ENCODE peak calls at places on chromosomes 16 and 17, in ten cellular contexts. K, V, L, R, A, C, E, N, G and Z are unnamed samples.

GRCh38 chr16:11094838-11095565 is 150.6 kb downstream of the CLEC16A start:
- DNase-seq in R (no peak), E (no peak), K (no peak), V (no peak), L (no peak), C (no peak), G (no peak), A (no peak), N (no peak), Z (no peak)

GRCh38 chr16:16857603-16858283 is 478.8 kb downstream of the NPIPA7 start:
- DNase-seq in N (no peak), L (no peak), E (no peak), K (no peak), G (no peak), V (no peak), A (peak), C (no peak), R (peak), Z (no peak)

GRCh38 chr17:76174072-76174471 is 33.0 kb upstream of the FOXJ1 start:
- DNase-seq in E (no peak), A (no peak), L (no peak), C (no peak), G (no peak), K (no peak), N (no peak), R (no peak), V (no peak), Z (no peak)

GRCh38 chr16:56349711-56350161 is 75.6 kb downstream of the AMFR start:
- DNase-seq in G (peak), N (no peak), E (no peak), K (no peak), V (no peak), C (no peak), L (no peak), R (no peak), A (no peak), Z (no peak)

GRCh38 chr17:76840443-76840767 is 27.8 kb upstream of the MGAT5B start:
- DNase-seq in A (no peak), G (no peak), V (no peak), R (no peak), L (no peak), C (no peak), K (no peak), E (no peak), N (no peak), Z (no peak)

GRCh38 chr17:17111401-17112393 is 69.4 kb downstream of the MPRIP start:
- DNase-seq in R (no peak), A (no peak), L (no peak), C (no peak), G (no peak), K (no peak), E (no peak), V (no peak), N (no peak), Z (no peak)

GRCh38 chr17:1126801-1127550 is 52.8 kb downstream of the ABR start:
- DNase-seq in K (no peak), V (no peak), N (no peak), R (peak), A (no peak), L (no peak), G (no peak), C (no peak), E (no peak), Z (no peak)

GRCh38 chr16:85838381-85838780 is 38.9 kb downstream of the COX4I1 start:
- DNase-seq in G (no peak), A (no peak), V (no peak), N (no peak), L (no peak), C (peak), E (no peak), K (no peak), R (no peak), Z (no peak)